ENCODE peak calls at places on chromosome 13, in eight cellular contexts. K is prostate gland, I is H1, P is transverse colon, O is breast epithelium, M is HCT116, H is HepG2, D is stomach. B is an unnamed sample.

GRCh38 chr13:39317284-39317683 is 279.0 kb downstream of the NHLRC3 start:
- DNase-seq in P (peak; percentile 11), K (no peak), D (no peak), M (no peak), H (no peak), O (no peak), I (no peak), B (no peak)

GRCh38 chr13:75635621-75636338 is at the start of gene LMO7:
- DNase-seq in I (no peak), M (no peak), O (peak; percentile 57), K (peak; percentile 74), H (peak; percentile 48), P (peak; percentile 61), D (peak; percentile 53), B (peak; percentile 68)

GRCh38 chr13:107685876-107686275 is 529.5 kb downstream of the LIG4 start:
- DNase-seq in P (no peak), M (no peak), I (no peak), O (no peak), K (no peak), H (no peak), D (no peak), B (no peak)

GRCh38 chr13:53238241-53238640 is 209.6 kb downstream of the OLFM4 start:
- DNase-seq in O (no peak), I (no peak), K (peak; percentile 8), H (no peak), M (no peak), D (no peak), P (no peak), B (no peak)

GRCh38 chr13:49927755-49928154 is 8.4 kb downstream of the SPRYD7 start:
- DNase-seq in K (no peak), O (no peak), D (no peak), I (no peak), P (no peak), H (no peak), M (no peak), B (no peak)

GRCh38 chr13:72163671-72164070 is 296.7 kb upstream of the DACH1 start:
- DNase-seq in D (no peak), H (no peak), P (no peak), M (no peak), K (no peak), I (no peak), O (no peak), B (no peak)

GRCh38 chr13:41700790-41701310 is 243.5 kb downstream of the RGCC start:
- DNase-seq in H (no peak), M (no peak), K (peak; percentile 23), I (no peak), O (no peak), P (no peak), D (no peak), B (no peak)

GRCh38 chr13:111945086-111945485 is 121.9 kb upstream of the SOX1 start:
- DNase-seq in P (no peak), K (no peak), M (no peak), I (no peak), O (no peak), H (no peak), D (peak; percentile 16), B (no peak)

GRCh38 chr13:100808848-100809247 is 134.3 kb upstream of the TMTC4 start:
- DNase-seq in O (no peak), M (no peak), K (no peak), H (no peak), I (no peak), D (no peak), P (no peak), B (no peak)

GRCh38 chr13:91058066-91058465 is 289.4 kb upstream of the MIR17HG start:
- DNase-seq in I (no peak), H (no peak), P (no peak), O (no peak), D (no peak), M (no peak), K (no peak), B (no peak)

GRCh38 chr13:110316196-110316595 is 9.1 kb downstream of the COL4A2 start:
- DNase-seq in M (no peak), D (no peak), O (no peak), I (no peak), P (no peak), H (no peak), K (no peak), B (no peak)
- TF ChIP-seq POLR2AphosphoS5 in M (no peak), D (no peak), O (no peak), I (no peak), P (peak; percentile 4), H (no peak), K (no peak), B (no peak)

DNA sequence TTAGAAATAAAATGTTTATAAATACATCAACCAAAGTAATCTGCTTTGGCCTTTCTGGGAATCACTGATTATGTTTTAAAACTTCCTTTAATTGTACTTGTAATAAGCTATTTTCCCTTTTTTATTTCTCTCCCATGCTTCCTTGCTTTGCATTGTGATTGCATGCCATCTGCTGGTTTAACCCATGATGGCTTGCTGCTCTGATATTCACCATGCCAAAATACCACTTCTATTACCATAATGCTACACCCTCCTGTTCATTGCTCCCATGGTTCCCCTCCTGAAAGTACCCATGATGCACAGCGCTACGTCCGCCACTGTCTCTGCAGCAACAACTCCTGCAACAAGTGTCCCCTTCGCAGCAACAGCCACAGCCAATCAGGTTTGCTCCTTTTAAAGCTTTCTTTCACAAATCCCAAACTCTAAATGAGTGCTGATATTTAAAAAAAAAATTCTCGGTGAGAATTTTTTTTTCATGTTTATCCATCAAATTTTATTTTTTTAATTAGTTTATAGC is 67.7 kb upstream of the RAP2A start:
- DNase-seq in M (no peak), O (no peak), P (no peak), H (no peak), I (no peak), K (no peak), D (no peak), B (no peak)
- TF ChIP-seq POLR2AphosphoS5 in M (no peak), O (no peak), P (no peak), H (no peak), I (no peak), K (no peak), D (no peak), B (no peak)

GRCh38 chr13:35984776-35985453 is 146.3 kb downstream of the DCLK1 start:
- DNase-seq in I (no peak), M (no peak), H (no peak), O (no peak), P (no peak), D (no peak), K (no peak), B (no peak)

GRCh38 chr13:35987572-35988513 is 143.3 kb downstream of the DCLK1 start:
- DNase-seq in D (no peak), M (no peak), K (no peak), H (no peak), I (no peak), P (no peak), O (no peak), B (no peak)

GRCh38 chr13:35992964-35993363 is 138.2 kb downstream of the DCLK1 start:
- DNase-seq in D (no peak), H (no peak), I (no peak), K (no peak), P (no peak), M (no peak), O (no peak), B (no peak)

GRCh38 chr13:35990196-35990595 is 141.0 kb downstream of the DCLK1 start:
- DNase-seq in H (no peak), M (no peak), D (no peak), P (no peak), O (no peak), K (no peak), I (no peak), B (no peak)

DNA sequence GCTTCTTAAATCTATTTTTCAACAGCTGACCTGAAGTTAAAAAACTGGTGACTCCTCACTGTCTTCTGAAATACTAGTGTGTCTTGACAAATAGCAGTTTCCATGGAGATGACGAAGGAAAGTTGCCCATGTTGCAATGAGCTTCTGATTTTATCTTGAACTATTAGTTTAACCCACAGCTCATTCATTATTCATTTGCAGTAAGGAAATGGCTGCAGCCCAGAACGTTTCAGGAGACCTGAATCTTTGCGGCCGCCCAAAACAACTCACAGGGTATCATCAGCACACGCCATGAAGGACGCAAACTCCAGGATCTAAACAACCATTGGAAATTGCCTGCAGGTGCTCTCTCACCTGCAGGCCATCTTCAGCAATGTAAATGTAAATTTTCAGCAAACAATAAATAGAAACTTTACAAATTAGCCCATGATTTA is 142.5 kb downstream of the DCLK1 start:
- DNase-seq in M (no peak), P (no peak), H (no peak), D (no peak), I (no peak), O (no peak), K (no peak), B (no peak)
- TF ChIP-seq POLR2AphosphoS5 in M (no peak), P (no peak), H (no peak), D (no peak), I (no peak), O (no peak), K (no peak), B (no peak)

DNA sequence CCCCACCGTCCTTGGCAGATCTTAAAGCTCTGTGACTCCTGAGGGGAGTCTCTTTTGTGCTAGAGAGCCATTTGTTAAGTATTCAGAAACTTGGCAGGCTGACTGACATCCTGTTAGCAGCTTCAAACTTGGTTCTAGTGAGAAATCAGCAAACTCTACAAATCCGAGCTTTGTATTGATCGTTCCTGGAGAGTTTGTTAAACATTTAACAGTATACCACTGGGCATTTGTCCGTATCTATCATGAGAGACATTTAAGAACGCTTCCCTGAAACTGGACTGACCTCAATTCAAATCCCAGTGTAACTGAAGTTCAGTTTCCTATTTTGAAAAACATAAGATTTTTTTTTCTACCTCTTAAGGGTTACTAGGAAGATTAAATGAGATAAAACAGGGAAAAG is 3.2 kb downstream of the ATP12A start:
- DNase-seq in H (peak; percentile 8), M (no peak), P (no peak), O (no peak), K (no peak), D (no peak), I (no peak), B (no peak)
- TF ChIP-seq POLR2AphosphoS5 in H (no peak), M (no peak), P (no peak), O (no peak), K (no peak), D (no peak), I (no peak), B (no peak)

DNA sequence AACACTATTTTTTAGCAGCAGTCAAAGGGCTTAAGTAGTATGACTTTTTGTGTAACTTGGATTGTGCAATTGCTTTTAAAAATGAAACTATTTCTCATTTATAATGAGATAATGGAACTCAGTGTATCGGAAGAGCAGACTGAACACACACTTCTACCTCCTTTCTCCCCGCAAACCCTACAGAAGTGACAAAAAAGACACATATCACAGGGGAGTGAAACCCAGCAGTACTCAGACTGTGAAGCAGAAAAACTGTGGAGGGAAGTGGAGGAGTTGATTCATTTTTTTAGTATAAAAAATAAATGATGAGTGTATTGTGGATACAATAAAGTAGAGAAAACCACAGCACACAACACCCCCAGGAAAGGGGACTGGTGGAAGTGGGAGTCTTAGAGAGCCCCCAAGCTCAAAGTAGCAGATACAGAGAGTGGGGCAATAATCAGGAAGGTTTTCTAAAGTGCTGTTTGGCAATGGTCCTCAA is 9.7 kb downstream of the LPAR6 start:
- DNase-seq in P (no peak), H (no peak), I (no peak), K (no peak), M (no peak), O (no peak), D (no peak), B (peak; percentile 11)
- TF ChIP-seq POLR2AphosphoS5 in P (peak; percentile 28), H (no peak), I (no peak), K (peak; percentile 60), M (no peak), O (peak; percentile 12), D (peak; percentile 37), B (no peak)